ENCODE peak calls at places on chromosomes 5 and 9, in six cellular contexts. One of them, this sample, is unnamed.

GRCh38 chr5:173051746-173052145 is 4.4 kb upstream of the CREBRF start:
- DNase-seq in tibial nerve: no peak
- DNase-seq in PC-3: peak
- DNase-seq in AG04450: no peak
- DNase-seq in CD8-positive, alpha-beta T cell: no peak
- DNase-seq in Calu3: no peak
- DNase-seq in this sample: no peak

GRCh38 chr5:142878638-142879037 is 108.5 kb downstream of the ARHGAP26 start:
- DNase-seq in tibial nerve: no peak
- DNase-seq in PC-3: no peak
- DNase-seq in AG04450: no peak
- DNase-seq in CD8-positive, alpha-beta T cell: no peak
- DNase-seq in Calu3: no peak
- DNase-seq in this sample: no peak

GRCh38 chr9:90706230-90706629 is 63.6 kb upstream of the DIRAS2 start:
- DNase-seq in tibial nerve: no peak
- DNase-seq in PC-3: no peak
- DNase-seq in AG04450: no peak
- DNase-seq in CD8-positive, alpha-beta T cell: no peak
- DNase-seq in Calu3: no peak
- DNase-seq in this sample: no peak

GRCh38 chr9:81477669-81478068 is 211.7 kb downstream of the TLE1 start:
- DNase-seq in tibial nerve: no peak
- DNase-seq in PC-3: no peak
- DNase-seq in AG04450: no peak
- DNase-seq in CD8-positive, alpha-beta T cell: no peak
- DNase-seq in Calu3: no peak
- DNase-seq in this sample: no peak

GRCh38 chr9:136189394-136190236 is 15.3 kb downstream of the LHX3 start:
- DNase-seq in tibial nerve: no peak
- DNase-seq in PC-3: no peak
- DNase-seq in AG04450: no peak
- DNase-seq in CD8-positive, alpha-beta T cell: no peak
- DNase-seq in Calu3: no peak
- DNase-seq in this sample: no peak

GRCh38 chr9:92522983-92523970 is 12.5 kb downstream of the ECM2 start:
- DNase-seq in tibial nerve: no peak
- DNase-seq in PC-3: no peak
- DNase-seq in AG04450: no peak
- DNase-seq in CD8-positive, alpha-beta T cell: no peak
- DNase-seq in Calu3: no peak
- DNase-seq in this sample: no peak

GRCh38 chr5:75348241-75348640 is 11.2 kb downstream of the HMGCR start:
- DNase-seq in tibial nerve: no peak
- DNase-seq in PC-3: no peak
- DNase-seq in AG04450: no peak
- DNase-seq in CD8-positive, alpha-beta T cell: no peak
- DNase-seq in Calu3: no peak
- DNase-seq in this sample: no peak

GRCh38 chr9:96009690-96010477 is 134.4 kb downstream of the ERCC6L2 start:
- DNase-seq in tibial nerve: no peak
- DNase-seq in PC-3: peak
- DNase-seq in AG04450: no peak
- DNase-seq in CD8-positive, alpha-beta T cell: peak
- DNase-seq in Calu3: no peak
- DNase-seq in this sample: no peak

GRCh38 chr9:101458955-101459631 is 23.5 kb upstream of the ALDOB start:
- DNase-seq in tibial nerve: peak
- DNase-seq in PC-3: peak
- DNase-seq in AG04450: peak
- DNase-seq in CD8-positive, alpha-beta T cell: peak
- DNase-seq in Calu3: peak
- DNase-seq in this sample: no peak

GRCh38 chr5:134821841-134822240 is 23.9 kb upstream of the C5orf24 start:
- DNase-seq in tibial nerve: no peak
- DNase-seq in PC-3: no peak
- DNase-seq in AG04450: no peak
- DNase-seq in CD8-positive, alpha-beta T cell: no peak
- DNase-seq in Calu3: no peak
- DNase-seq in this sample: no peak

GRCh38 chr9:105054488-105054887 is 126.5 kb upstream of the ABCA1 start:
- DNase-seq in tibial nerve: no peak
- DNase-seq in PC-3: peak
- DNase-seq in AG04450: no peak
- DNase-seq in CD8-positive, alpha-beta T cell: no peak
- DNase-seq in Calu3: no peak
- DNase-seq in this sample: no peak

GRCh38 chr5:167447466-167447865 is 844.0 kb upstream of the WWC1 start:
- DNase-seq in tibial nerve: no peak
- DNase-seq in PC-3: no peak
- DNase-seq in AG04450: no peak
- DNase-seq in CD8-positive, alpha-beta T cell: no peak
- DNase-seq in Calu3: no peak
- DNase-seq in this sample: no peak

GRCh38 chr5:33457124-33457523 is 16.4 kb downstream of the TARS1 start:
- DNase-seq in tibial nerve: no peak
- DNase-seq in PC-3: no peak
- DNase-seq in AG04450: no peak
- DNase-seq in CD8-positive, alpha-beta T cell: no peak
- DNase-seq in Calu3: no peak
- DNase-seq in this sample: no peak

GRCh38 chr5:107532182-107532878 is 138.4 kb downstream of the EFNA5 start:
- DNase-seq in tibial nerve: no peak
- DNase-seq in PC-3: no peak
- DNase-seq in AG04450: no peak
- DNase-seq in CD8-positive, alpha-beta T cell: no peak
- DNase-seq in Calu3: no peak
- DNase-seq in this sample: no peak

GRCh38 chr9:26263451-26263850 is 585.2 kb upstream of the TUSC1 start:
- DNase-seq in tibial nerve: no peak
- DNase-seq in PC-3: no peak
- DNase-seq in AG04450: no peak
- DNase-seq in CD8-positive, alpha-beta T cell: no peak
- DNase-seq in Calu3: no peak
- DNase-seq in this sample: no peak

DNA sequence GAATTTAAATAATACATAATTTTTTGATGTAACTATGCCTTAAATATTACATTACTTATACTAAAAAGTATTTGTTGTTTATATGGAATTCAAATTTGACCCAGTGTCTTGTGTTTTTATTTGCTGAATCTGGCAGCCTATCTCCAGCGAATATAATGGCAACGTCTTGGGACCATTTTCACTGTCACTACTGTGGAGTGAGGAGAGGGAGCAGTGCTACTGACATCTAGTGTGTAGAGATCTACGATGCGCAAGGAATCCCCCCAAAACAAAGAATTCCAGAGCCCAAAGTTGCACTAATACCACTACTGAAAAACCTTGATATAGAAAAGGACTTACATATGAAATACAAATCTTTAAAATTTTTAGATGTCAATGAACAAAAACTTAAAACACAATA is 314.4 kb downstream of the DRD1 start:
- DNase-seq in tibial nerve: no peak
- DNase-seq in PC-3: no peak
- DNase-seq in AG04450: no peak
- DNase-seq in CD8-positive, alpha-beta T cell: no peak
- DNase-seq in Calu3: no peak
- DNase-seq in this sample: no peak
- TF ChIP-seq CTCF in tibial nerve: no peak
- TF ChIP-seq CTCF in PC-3: no peak
- TF ChIP-seq CTCF in AG04450: no peak
- TF ChIP-seq CTCF in CD8-positive, alpha-beta T cell: no peak
- TF ChIP-seq CTCF in Calu3: no peak
- TF ChIP-seq CTCF in this sample: no peak

DNA sequence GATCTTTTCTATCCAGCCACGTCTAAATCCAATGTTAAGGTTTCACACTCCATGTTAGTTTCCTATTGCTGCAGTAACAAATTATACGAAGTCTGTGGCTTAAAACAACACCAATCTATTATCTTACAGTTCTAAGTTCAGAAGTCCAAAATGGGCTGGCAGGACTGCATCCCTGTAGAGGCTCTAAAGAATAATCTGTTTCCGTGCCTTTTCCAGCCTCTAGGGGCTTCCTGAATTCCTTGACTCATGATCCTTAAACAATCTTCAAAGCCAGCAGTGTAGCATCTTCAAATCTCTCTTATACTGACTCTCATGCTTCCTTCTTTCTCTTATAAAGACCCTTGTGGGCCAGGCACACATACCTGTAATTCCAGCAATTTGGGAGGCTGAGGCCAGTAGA is 6.8 kb downstream of the PLGRKT start:
- DNase-seq in tibial nerve: no peak
- DNase-seq in PC-3: peak
- DNase-seq in AG04450: no peak
- DNase-seq in CD8-positive, alpha-beta T cell: no peak
- DNase-seq in Calu3: no peak
- DNase-seq in this sample: no peak
- TF ChIP-seq CTCF in tibial nerve: no peak
- TF ChIP-seq CTCF in PC-3: peak
- TF ChIP-seq CTCF in AG04450: peak
- TF ChIP-seq CTCF in CD8-positive, alpha-beta T cell: no peak
- TF ChIP-seq CTCF in Calu3: no peak
- TF ChIP-seq CTCF in this sample: no peak

GRCh38 chr5:145889611-145890010 is 16.8 kb upstream of the GRXCR2 start:
- DNase-seq in tibial nerve: no peak
- DNase-seq in PC-3: no peak
- DNase-seq in AG04450: no peak
- DNase-seq in CD8-positive, alpha-beta T cell: no peak
- DNase-seq in Calu3: no peak
- DNase-seq in this sample: no peak

GRCh38 chr5:145887976-145888574 is 15.3 kb upstream of the GRXCR2 start:
- DNase-seq in tibial nerve: peak
- DNase-seq in PC-3: peak
- DNase-seq in AG04450: no peak
- DNase-seq in CD8-positive, alpha-beta T cell: no peak
- DNase-seq in Calu3: peak
- DNase-seq in this sample: no peak

DNA sequence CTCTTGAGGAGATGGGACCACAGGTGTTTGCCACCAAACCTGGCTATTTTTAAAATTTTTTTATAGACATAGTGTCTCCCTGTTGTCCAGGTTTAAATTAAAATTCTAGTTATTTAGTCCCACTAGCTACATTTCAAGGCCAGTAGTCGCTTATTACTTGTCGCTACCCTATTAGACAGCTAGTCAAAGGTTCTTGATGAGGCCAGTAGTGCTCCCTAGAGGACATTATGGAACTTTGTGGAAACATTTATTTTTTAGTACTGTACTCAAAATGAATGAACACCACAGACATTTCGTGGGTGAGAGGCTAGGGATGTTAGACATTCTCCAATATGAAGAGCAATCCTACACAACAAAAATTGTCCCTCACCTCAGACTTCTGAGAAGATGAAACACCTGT is 14.4 kb upstream of the GRXCR2 start:
- DNase-seq in tibial nerve: no peak
- DNase-seq in PC-3: peak
- DNase-seq in AG04450: no peak
- DNase-seq in CD8-positive, alpha-beta T cell: no peak
- DNase-seq in Calu3: no peak
- DNase-seq in this sample: no peak
- TF ChIP-seq CTCF in tibial nerve: no peak
- TF ChIP-seq CTCF in PC-3: peak
- TF ChIP-seq CTCF in AG04450: peak
- TF ChIP-seq CTCF in CD8-positive, alpha-beta T cell: no peak
- TF ChIP-seq CTCF in Calu3: no peak
- TF ChIP-seq CTCF in this sample: no peak

DNA sequence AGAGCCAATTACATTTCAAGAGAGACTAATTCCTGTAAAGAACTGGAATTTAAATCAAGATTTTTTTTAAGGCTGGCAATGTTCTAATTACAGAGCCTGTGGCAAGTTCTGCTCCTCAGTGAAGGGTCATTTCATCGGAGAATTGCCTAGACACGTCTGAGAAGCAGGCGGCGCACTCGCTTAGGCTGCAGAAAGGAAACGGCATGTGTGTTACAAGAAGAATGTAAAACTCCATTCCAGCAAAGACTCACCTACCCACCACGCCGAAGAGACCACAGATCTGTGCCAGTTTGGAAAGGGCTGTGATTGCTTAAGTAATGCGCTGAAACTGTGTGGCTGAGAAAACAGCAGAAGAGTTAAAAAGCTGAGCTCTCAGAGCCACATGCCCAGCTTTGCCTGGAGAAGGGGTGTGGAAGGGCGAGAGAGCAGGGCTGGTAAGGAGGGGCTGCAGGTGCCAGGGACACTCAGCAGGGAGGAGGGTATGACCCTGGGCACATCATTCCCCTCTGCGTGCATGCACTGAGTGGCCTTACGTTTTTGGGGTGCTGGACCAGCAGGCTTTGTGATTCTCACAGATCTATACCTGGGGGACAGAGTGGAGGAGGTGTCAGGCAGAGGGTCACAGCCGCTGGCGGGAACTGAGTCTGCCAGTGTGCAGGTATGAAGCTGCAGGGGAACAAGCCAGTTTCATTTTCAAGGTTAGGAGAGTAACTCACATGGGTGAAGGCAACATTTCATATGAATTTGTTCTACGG is 17.8 kb upstream of the SLC25A51 start:
- DNase-seq in tibial nerve: no peak
- DNase-seq in PC-3: no peak
- DNase-seq in AG04450: no peak
- DNase-seq in CD8-positive, alpha-beta T cell: no peak
- DNase-seq in Calu3: no peak
- DNase-seq in this sample: no peak
- TF ChIP-seq CTCF in tibial nerve: no peak
- TF ChIP-seq CTCF in PC-3: no peak
- TF ChIP-seq CTCF in AG04450: no peak
- TF ChIP-seq CTCF in CD8-positive, alpha-beta T cell: no peak
- TF ChIP-seq CTCF in Calu3: no peak
- TF ChIP-seq CTCF in this sample: no peak